ENCODE peak calls at places on chromosomes 13 and 19, in nine cellular contexts. Q is H1, J is A549, Y is K562, V is HepG2, F is SK-N-SH, P is HCT116, X is GM12878, S is endothelial cell of umbilical vein. I is an unnamed sample.

GRCh38 chr19:38852231-38853044 is 2.7 kb upstream of the HNRNPL start:
- DNase-seq in V (no peak), J (peak; percentile 86), S (peak; percentile 51), P (no peak), Y (peak; percentile 49), F (peak; percentile 43), X (no peak), Q (peak; percentile 70), I (peak; percentile 77)

GRCh38 chr13:109859898-109860297 is 73.5 kb upstream of the IRS2 start:
- DNase-seq in J (no peak), S (no peak), F (no peak), P (no peak), X (no peak), Y (no peak), V (no peak), Q (no peak), I (no peak)

GRCh38 chr19:43470288-43470687 is 4.9 kb upstream of the LYPD3 start:
- DNase-seq in Y (no peak), J (no peak), Q (no peak), S (no peak), P (no peak), F (peak; percentile 42), X (no peak), V (no peak), I (no peak)

GRCh38 chr19:16702123-16702522 is 17.5 kb upstream of the NWD1 start:
- DNase-seq in J (no peak), F (peak; percentile 48), V (peak; percentile 10), Q (no peak), P (no peak), S (no peak), Y (no peak), X (no peak), I (peak; percentile 40)

GRCh38 chr19:55460670-55461258 is 678 bp downstream of the ISOC2 start:
- DNase-seq in P (no peak), Y (peak; percentile 87), X (no peak), J (peak; percentile 64), S (peak; percentile 46), F (peak; percentile 92), V (peak; percentile 84), Q (peak; percentile 92), I (peak; percentile 72)

GRCh38 chr19:17530586-17530985 is 19.1 kb downstream of the PGLS start:
- DNase-seq in P (no peak), F (no peak), X (no peak), V (peak; percentile 39), S (no peak), J (no peak), Q (peak; percentile 66), Y (no peak), I (peak; percentile 87)

GRCh38 chr13:55155046-55155445 is 1985.7 kb upstream of the PRR20A start:
- DNase-seq in X (no peak), P (no peak), F (no peak), V (no peak), Y (no peak), S (no peak), J (no peak), Q (no peak), I (no peak)

GRCh38 chr13:31122544-31123260 is 39.0 kb downstream of the HSPH1 start:
- DNase-seq in S (no peak), V (no peak), X (no peak), P (no peak), F (no peak), Q (no peak), J (no peak), Y (no peak), I (no peak)

GRCh38 chr19:43595605-43595998 is 332 bp downstream of the IRGQ start:
- DNase-seq in S (no peak), V (no peak), Y (no peak), Q (peak; percentile 53), P (no peak), J (no peak), F (no peak), X (no peak), I (no peak)

GRCh38 chr19:35006342-35006998 is 6.3 kb downstream of the GRAMD1A start:
- DNase-seq in X (no peak), Y (no peak), V (peak; percentile 99), S (peak; percentile 87), P (no peak), F (no peak), J (peak; percentile 98), Q (no peak), I (no peak)

GRCh38 chr19:17311455-17312248 is 2.3 kb downstream of the DDA1 start:
- DNase-seq in J (peak; percentile 73), V (peak; percentile 76), F (no peak), X (no peak), P (no peak), Y (no peak), S (no peak), Q (no peak), I (no peak)

GRCh38 chr19:49861541-49862410 is 5.6 kb downstream of the PNKP start:
- DNase-seq in S (no peak), Y (no peak), J (no peak), P (no peak), X (no peak), Q (no peak), V (no peak), F (no peak), I (no peak)

GRCh38 chr13:22883961-22884360 is 296.8 kb upstream of the SGCG start:
- DNase-seq in V (no peak), J (no peak), Q (no peak), Y (no peak), P (no peak), F (no peak), X (no peak), S (no peak), I (no peak)

GRCh38 chr19:20503536-20503935 is 62.0 kb downstream of the ZNF737 start:
- DNase-seq in Y (no peak), V (no peak), F (no peak), Q (no peak), P (no peak), S (no peak), X (no peak), J (no peak), I (no peak)

GRCh38 chr13:75792526-75793187 is 156.5 kb downstream of the LMO7 start:
- DNase-seq in S (no peak), X (no peak), Q (no peak), P (no peak), Y (no peak), V (peak; percentile 95), J (peak; percentile 23), F (no peak), I (no peak)

GRCh38 chr13:113123226-113124150 is 889 bp downstream of the F10 start:
- DNase-seq in Y (peak; percentile 46), V (peak; percentile 52), P (no peak), S (no peak), X (no peak), Q (no peak), F (peak; percentile 69), J (no peak), I (peak; percentile 34)
- H3K4me3 ChIP-seq in Y (no peak overlapping the region), V (peak overlapping the region; percentile 70), P (peak overlapping the region; percentile 46), S (no peak overlapping the region), X (no peak overlapping the region), Q (no peak overlapping the region), F (no peak overlapping the region), J (no peak overlapping the region), I (no peak overlapping the region)

GRCh38 chr13:87234981-87235380 is 436.2 kb upstream of the SLITRK5 start:
- DNase-seq in Y (no peak), V (no peak), Q (no peak), J (no peak), S (no peak), X (no peak), F (no peak), P (no peak), I (peak; percentile 12)
- TF ChIP-seq MAX in Y (no peak), V (no peak), Q (no peak), J (no peak), S (no peak), X (no peak), F (no peak), P (no peak), I (no peak)

GRCh38 chr19:53555352-53555751 is 17.4 kb downstream of the ZNF331 start:
- DNase-seq in Y (no peak), X (no peak), V (no peak), P (no peak), J (no peak), S (no peak), F (no peak), Q (no peak), I (no peak)
- H3K4me3 ChIP-seq in Y (no peak overlapping the region), X (no peak overlapping the region), V (no peak overlapping the region), P (no peak overlapping the region), J (no peak overlapping the region), S (no peak overlapping the region), F (no peak overlapping the region), Q (no peak overlapping the region), I (no peak overlapping the region)

GRCh38 chr19:7554990-7555864 is 19.7 kb downstream of the PNPLA6 start:
- DNase-seq in F (peak; percentile 91), J (peak; percentile 48), Q (peak; percentile 95), P (no peak), Y (peak; percentile 88), S (no peak), X (no peak), V (no peak), I (no peak)
- TF ChIP-seq MAX in F (no peak), J (no peak), Q (no peak), P (no peak), Y (no peak), S (no peak), X (no peak), V (no peak), I (no peak)

GRCh38 chr19:33621811-33622504 is at the start of gene CHST8:
- DNase-seq in Q (peak; percentile 86), J (no peak), X (no peak), Y (peak; percentile 75), F (peak; percentile 93), P (no peak), V (no peak), S (peak; percentile 11), I (no peak)
- H3K4me3 ChIP-seq in Q (peak within 1 kb of the TSS; percentile 49), J (peak within 1 kb of the TSS; percentile 46), X (no peak within 1 kb of the TSS), Y (no peak within 1 kb of the TSS), F (no peak within 1 kb of the TSS), P (no peak within 1 kb of the TSS), V (peak within 1 kb of the TSS; percentile 7), S (no peak within 1 kb of the TSS), I (no peak within 1 kb of the TSS)